ENCODE peak calls at places on chromosomes 7 and 10, in six cellular contexts. T is heart right ventricle, S is astrocyte, V is psoas muscle, M is HL-60, E is kidney. W is an unnamed sample.

GRCh38 chr10:47038881-47039557 is 127.8 kb downstream of the PTPN20 start:
- DNase-seq in T (no peak), S (no peak), V (peak), M (no peak), E (no peak), W (no peak)

GRCh38 chr7:91894781-91895480 is 14.4 kb upstream of the MTERF1 start:
- DNase-seq in T (no peak), S (peak), V (no peak), M (no peak), E (no peak), W (no peak)

GRCh38 chr10:124292911-124293640 is 125.6 kb downstream of the OAT start:
- DNase-seq in T (no peak), S (no peak), V (no peak), M (no peak), E (no peak), W (no peak)

GRCh38 chr10:121057291-121057690 is 206.1 kb downstream of the WDR11 start:
- DNase-seq in T (no peak), S (no peak), V (no peak), M (no peak), E (no peak), W (no peak)

GRCh38 chr10:86250399-86250798 is 116.2 kb downstream of the GRID1 start:
- DNase-seq in T (no peak), S (no peak), V (no peak), M (no peak), E (peak), W (no peak)

GRCh38 chr7:90817846-90818245 is 221.7 kb downstream of the CDK14 start:
- DNase-seq in T (no peak), S (no peak), V (no peak), M (no peak), E (no peak), W (no peak)

GRCh38 chr10:69455009-69455763 is 3.9 kb downstream of the TSPAN15 start:
- DNase-seq in T (no peak), S (no peak), V (no peak), M (no peak), E (no peak), W (no peak)

GRCh38 chr10:44033008-44033407 is 351.9 kb downstream of the CXCL12 start:
- DNase-seq in T (no peak), S (peak), V (no peak), M (no peak), E (no peak), W (no peak)

GRCh38 chr7:149820622-149821190 is 17.5 kb upstream of the ZNF862 start:
- DNase-seq in T (peak), S (no peak), V (peak), M (no peak), E (peak), W (no peak)

GRCh38 chr7:149302865-149303264 is 40.9 kb downstream of the ZNF783 start:
- DNase-seq in T (no peak), S (no peak), V (no peak), M (no peak), E (no peak), W (no peak)

GRCh38 chr7:35604595-35604994 is 90.3 kb downstream of the HERPUD2 start:
- DNase-seq in T (no peak), S (no peak), V (no peak), M (no peak), E (no peak), W (no peak)

DNA sequence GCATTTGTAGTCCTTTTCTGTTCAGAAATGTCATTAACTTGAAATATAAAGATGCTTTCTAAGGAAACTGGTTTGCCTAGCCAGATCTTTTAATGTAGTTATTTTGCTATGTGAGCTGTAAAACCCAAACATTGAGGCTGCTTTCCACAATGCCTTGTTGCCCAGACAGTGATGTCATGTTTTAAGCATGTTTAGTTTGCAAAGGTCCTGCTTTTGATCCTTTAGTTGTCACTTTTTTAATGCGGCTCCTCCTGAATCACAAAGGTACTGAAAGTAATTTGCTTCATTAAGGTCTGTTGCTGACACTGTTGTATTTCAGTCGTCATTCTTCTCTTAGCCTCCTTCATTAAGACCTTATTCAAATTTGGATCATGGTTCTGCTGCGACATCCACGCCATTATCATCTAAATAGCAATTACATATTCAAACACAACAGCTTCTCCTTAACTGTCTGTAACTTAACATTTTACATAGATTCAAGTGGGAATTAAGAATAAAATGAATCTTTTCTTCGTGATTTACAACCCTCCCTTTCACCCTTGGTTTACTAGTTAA is 10.6 kb downstream of the RPA3 start:
- DNase-seq in T (no peak), S (peak), V (no peak), M (no peak), E (no peak), W (peak)
- H3K27ac ChIP-seq in T (no peak), S (peak), V (no peak), M (no peak), E (no peak), W (no peak)

DNA sequence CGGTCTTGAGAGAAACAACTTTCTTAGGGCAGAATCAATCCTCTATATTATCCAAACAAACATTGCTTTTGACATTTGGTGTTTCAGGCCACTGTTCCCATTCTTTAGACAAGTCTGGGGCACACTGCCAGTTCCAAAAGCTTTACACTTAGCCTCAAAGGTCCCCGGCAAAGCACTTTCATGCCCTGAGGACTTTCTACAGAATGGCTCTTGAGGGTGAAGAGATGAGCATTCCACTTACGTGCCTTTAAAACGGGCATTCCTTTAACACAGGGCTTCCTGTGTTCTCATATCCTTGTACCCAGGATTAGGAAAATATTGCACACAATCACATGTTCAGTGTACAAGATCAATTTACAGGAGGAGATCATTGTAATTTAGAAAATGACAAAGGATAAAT is 13.1 kb upstream of the TMEM213 start:
- DNase-seq in T (no peak), S (no peak), V (no peak), M (no peak), E (no peak), W (peak)
- H3K27ac ChIP-seq in T (no peak), S (no peak), V (no peak), M (no peak), E (no peak), W (no peak)

GRCh38 chr10:128047337-128047736 is 78.9 kb downstream of the MKI67 start:
- DNase-seq in T (peak), S (peak), V (peak), M (peak), E (peak), W (peak)

GRCh38 chr10:128049226-128050010 is 76.8 kb downstream of the MKI67 start:
- DNase-seq in T (no peak), S (no peak), V (no peak), M (peak), E (peak), W (peak)

GRCh38 chr10:128046156-128046933 is 79.9 kb downstream of the MKI67 start:
- DNase-seq in T (no peak), S (no peak), V (no peak), M (no peak), E (peak), W (no peak)

GRCh38 chr10:128046934-128047251 is 79.3 kb downstream of the MKI67 start:
- DNase-seq in T (no peak), S (no peak), V (no peak), M (no peak), E (peak), W (no peak)

DNA sequence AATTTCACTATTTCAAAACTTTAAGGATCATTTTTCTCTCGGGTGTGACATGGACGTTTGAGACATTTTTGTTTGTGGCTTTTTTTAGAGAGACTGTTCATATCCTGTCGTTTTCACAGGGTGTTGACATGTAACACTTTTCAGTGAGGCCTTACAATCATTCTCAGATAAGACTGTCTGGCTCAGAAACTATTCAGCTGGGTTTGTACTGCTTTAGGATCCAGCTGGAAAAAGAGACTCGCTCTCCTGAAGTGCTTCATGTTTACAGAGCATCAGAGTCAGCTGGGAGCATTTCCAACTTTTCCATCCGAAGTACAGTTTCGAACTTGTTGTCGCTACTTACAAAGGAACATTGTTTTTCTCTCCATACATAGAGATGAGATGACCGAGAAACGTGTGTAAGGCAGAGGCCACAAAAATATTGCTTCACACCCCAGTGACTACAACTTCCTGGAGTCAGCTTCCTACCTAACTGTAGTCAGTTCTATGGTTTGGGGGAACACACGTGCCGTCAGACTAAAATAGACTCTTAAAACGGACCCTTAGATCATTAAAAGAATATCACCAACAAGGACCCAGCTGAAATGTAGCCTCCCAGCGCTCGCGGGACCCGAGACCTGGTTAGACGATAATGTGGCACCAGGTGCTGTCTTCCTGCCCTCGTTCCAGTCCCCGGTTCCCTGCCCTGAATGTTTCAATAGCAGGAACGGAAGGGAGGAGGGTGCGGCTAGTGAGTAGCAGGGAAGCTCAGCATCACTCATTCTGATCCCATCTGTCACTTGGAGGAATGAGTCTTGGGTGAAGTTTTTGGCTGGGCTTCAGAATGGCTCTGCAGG is 78.0 kb downstream of the MKI67 start:
- DNase-seq in T (no peak), S (peak), V (no peak), M (peak), E (peak), W (peak)
- H3K27ac ChIP-seq in T (peak), S (no peak), V (no peak), M (peak), E (no peak), W (peak)

GRCh38 chr10:31760674-31761081 is 168.0 kb downstream of the ARHGAP12 start:
- DNase-seq in T (no peak), S (peak), V (no peak), M (no peak), E (no peak), W (no peak)
- H3K27ac ChIP-seq in T (peak), S (peak), V (peak), M (no peak), E (peak), W (peak)